ENCODE peak calls at places on chromosomes 6 and 20, in six cellular contexts. C is cardiac muscle cell, G is hepatocyte, N is endothelial cell of umbilical vein, F is ovary, V is left lung. M is an unnamed sample.
A peak's percentile ranks its signal among the peaks of the same experiment; 100 is the strongest.

GRCh38 chr6:126033696-126034095 is 47.4 kb downstream of the TRMT11 start:
- DNase-seq in V (no peak), C (peak; percentile 94), N (peak; percentile 78), G (peak; percentile 79), F (peak; percentile 33), M (peak; percentile 22)

GRCh38 chr20:50111120-50111828 is 1.7 kb downstream of the UBE2V1 start:
- DNase-seq in N (no peak), G (peak; percentile 68), C (peak; percentile 38), F (no peak), V (no peak), M (peak; percentile 89)

GRCh38 chr6:133991096-133991593 is 38.1 kb downstream of the TBPL1 start:
- DNase-seq in F (no peak), G (no peak), N (peak; percentile 80), C (peak; percentile 71), V (no peak), M (peak; percentile 18)

GRCh38 chr20:50577175-50578018 is 67.2 kb downstream of the PTPN1 start:
- DNase-seq in V (no peak), G (no peak), N (no peak), F (no peak), C (no peak), M (no peak)

GRCh38 chr6:163525926-163526325 is 111.4 kb downstream of the QKI start:
- DNase-seq in F (no peak), N (no peak), G (no peak), V (no peak), C (no peak), M (no peak)

GRCh38 chr6:154039231-154039842 is at the start of gene OPRM1:
- DNase-seq in V (peak; percentile 78), G (peak; percentile 77), N (peak; percentile 1), C (peak; percentile 44), F (no peak), M (peak; percentile 43)

GRCh38 chr20:37419774-37420542 is 74.0 kb downstream of the SRC start:
- DNase-seq in V (no peak), N (no peak), F (no peak), G (no peak), C (no peak), M (no peak)

GRCh38 chr6:31651602-31652191 is 764 bp downstream of the BAG6 start:
- DNase-seq in F (no peak), C (peak; percentile 81), N (peak; percentile 84), G (peak; percentile 90), V (no peak), M (peak; percentile 82)

GRCh38 chr20:39645130-39645529 is 683.0 kb downstream of the DHX35 start:
- DNase-seq in F (no peak), G (no peak), V (no peak), C (no peak), N (peak; percentile 51), M (no peak)

GRCh38 chr6:131262060-131262459 is 126.8 kb downstream of the AKAP7 start:
- DNase-seq in F (no peak), C (no peak), V (no peak), N (no peak), G (no peak), M (no peak)
- TF ChIP-seq CTCF in F (no peak), C (no peak), V (no peak), N (no peak), G (no peak), M (no peak)

GRCh38 chr6:79246891-79247290 is 12.4 kb upstream of the HMGN3 start:
- DNase-seq in F (no peak), V (no peak), G (no peak), N (no peak), C (no peak), M (no peak)
- H3K27ac ChIP-seq in F (no peak overlapping the region), V (no peak overlapping the region), G (no peak overlapping the region), N (no peak overlapping the region), C (no peak overlapping the region), M (no peak overlapping the region)

GRCh38 chr20:12573428-12573827 is 435.3 kb upstream of the SPTLC3 start:
- DNase-seq in N (no peak), G (no peak), F (no peak), V (no peak), C (no peak), M (no peak)
- TF ChIP-seq CTCF in N (no peak), G (no peak), F (no peak), V (no peak), C (no peak), M (no peak)

GRCh38 chr20:3933126-3933684 is 44.0 kb downstream of the PANK2 start:
- DNase-seq in N (no peak), F (no peak), C (no peak), V (no peak), G (no peak), M (no peak)

GRCh38 chr20:3937618-3938017 is 48.4 kb downstream of the PANK2 start:
- DNase-seq in V (no peak), N (no peak), F (no peak), G (no peak), C (no peak), M (no peak)

GRCh38 chr20:3934628-3935027 is 45.4 kb downstream of the PANK2 start:
- DNase-seq in G (no peak), F (no peak), V (no peak), N (no peak), C (no peak), M (no peak)

GRCh38 chr20:3935295-3935955 is 46.2 kb downstream of the PANK2 start:
- DNase-seq in G (no peak), C (no peak), V (no peak), N (no peak), F (no peak), M (no peak)

DNA sequence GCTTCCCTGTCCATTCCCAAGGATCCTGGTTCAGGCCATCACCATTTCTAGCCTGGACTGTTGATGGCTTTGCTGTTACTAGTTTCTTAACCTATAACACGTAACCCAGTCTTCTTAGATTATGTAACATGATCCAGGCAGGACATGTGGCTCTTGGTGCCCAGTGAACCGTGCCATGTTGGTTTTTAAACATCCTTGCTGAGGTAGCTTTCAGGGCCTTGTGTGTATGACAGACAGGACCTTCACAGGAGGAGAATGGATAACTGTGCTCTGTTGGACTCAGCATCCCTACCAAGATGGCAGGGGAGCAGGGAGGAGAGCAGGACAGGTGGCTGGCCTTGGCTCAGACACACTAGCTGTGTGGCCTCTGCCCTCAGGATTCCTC is 46.8 kb downstream of the PANK2 start:
- DNase-seq in V (no peak), C (no peak), F (no peak), G (no peak), N (no peak), M (no peak)
- H3K27ac ChIP-seq in V (peak overlapping the region; percentile 6), C (peak overlapping the region; percentile 68), F (no peak overlapping the region), G (no peak overlapping the region), N (no peak overlapping the region), M (no peak overlapping the region)